ENCODE peak calls at places on chromosomes 6 and 20, in seven cellular contexts. T is mammary epithelial cell, M is GM23338, P is MM.1S, B is keratinocyte, Q is PC-3, A is A549. X is an unnamed sample.

GRCh38 chr6:10837009-10837691 is 1.2 kb downstream of the MAK start:
- DNase-seq in A (peak; percentile 43), B (no peak), P (no peak), M (peak; percentile 65), Q (peak; percentile 28), T (peak; percentile 10), X (peak; percentile 11)

GRCh38 chr20:6440087-6440799 is 317.4 kb upstream of the FERMT1 start:
- DNase-seq in M (no peak), T (no peak), B (no peak), Q (no peak), A (no peak), P (no peak), X (no peak)

GRCh38 chr6:125009578-125009977 is 47.3 kb downstream of the RNF217 start:
- DNase-seq in Q (no peak), M (no peak), A (no peak), B (no peak), T (no peak), P (no peak), X (peak; percentile 50)

GRCh38 chr20:35144694-35145093 is 2.4 kb downstream of the EDEM2 start:
- DNase-seq in A (no peak), Q (no peak), T (no peak), P (no peak), B (no peak), M (no peak), X (no peak)

GRCh38 chr20:63508072-63508768 is 9.3 kb upstream of the EEF1A2 start:
- DNase-seq in T (no peak), A (no peak), M (no peak), B (no peak), Q (no peak), P (no peak), X (no peak)

GRCh38 chr6:85015396-85015990 is 251.1 kb upstream of the TBX18 start:
- DNase-seq in B (no peak), M (peak; percentile 93), Q (peak; percentile 63), T (no peak), P (no peak), A (peak; percentile 31), X (peak; percentile 62)

GRCh38 chr20:61161649-61162210 is 90.3 kb upstream of the CDH4 start:
- DNase-seq in B (no peak), M (no peak), T (no peak), A (no peak), Q (no peak), P (peak; percentile 9), X (peak; percentile 45)

GRCh38 chr6:169993861-169994481 is 242.5 kb downstream of the ERMARD start:
- DNase-seq in B (no peak), A (no peak), P (no peak), M (no peak), Q (no peak), T (no peak), X (no peak)

GRCh38 chr20:62678553-62678952 is 30.1 kb upstream of the NTSR1 start:
- DNase-seq in M (no peak), T (no peak), B (no peak), P (no peak), Q (no peak), A (no peak), X (peak; percentile 18)

GRCh38 chr6:87832025-87832825 is 130.2 kb upstream of the AKIRIN2 start:
- DNase-seq in A (no peak), P (peak; percentile 64), T (peak; percentile 33), M (peak; percentile 50), B (no peak), Q (peak; percentile 49), X (peak; percentile 43)

GRCh38 chr6:10837692-10837996 is 695 bp downstream of the MAK start:
- DNase-seq in Q (peak; percentile 6), A (no peak), P (no peak), T (peak; percentile 7), B (no peak), M (no peak), X (no peak)

GRCh38 chr20:57760698-57761412 is 51.0 kb upstream of the PMEPA1 start:
- DNase-seq in A (no peak), Q (peak; percentile 63), T (peak; percentile 41), B (no peak), M (no peak), P (no peak), X (no peak)

GRCh38 chr6:157036245-157036681 is 259.1 kb downstream of the ARID1B start:
- DNase-seq in P (no peak), A (no peak), M (peak; percentile 54), Q (peak; percentile 9), B (no peak), T (peak; percentile 90), X (peak; percentile 52)

DNA sequence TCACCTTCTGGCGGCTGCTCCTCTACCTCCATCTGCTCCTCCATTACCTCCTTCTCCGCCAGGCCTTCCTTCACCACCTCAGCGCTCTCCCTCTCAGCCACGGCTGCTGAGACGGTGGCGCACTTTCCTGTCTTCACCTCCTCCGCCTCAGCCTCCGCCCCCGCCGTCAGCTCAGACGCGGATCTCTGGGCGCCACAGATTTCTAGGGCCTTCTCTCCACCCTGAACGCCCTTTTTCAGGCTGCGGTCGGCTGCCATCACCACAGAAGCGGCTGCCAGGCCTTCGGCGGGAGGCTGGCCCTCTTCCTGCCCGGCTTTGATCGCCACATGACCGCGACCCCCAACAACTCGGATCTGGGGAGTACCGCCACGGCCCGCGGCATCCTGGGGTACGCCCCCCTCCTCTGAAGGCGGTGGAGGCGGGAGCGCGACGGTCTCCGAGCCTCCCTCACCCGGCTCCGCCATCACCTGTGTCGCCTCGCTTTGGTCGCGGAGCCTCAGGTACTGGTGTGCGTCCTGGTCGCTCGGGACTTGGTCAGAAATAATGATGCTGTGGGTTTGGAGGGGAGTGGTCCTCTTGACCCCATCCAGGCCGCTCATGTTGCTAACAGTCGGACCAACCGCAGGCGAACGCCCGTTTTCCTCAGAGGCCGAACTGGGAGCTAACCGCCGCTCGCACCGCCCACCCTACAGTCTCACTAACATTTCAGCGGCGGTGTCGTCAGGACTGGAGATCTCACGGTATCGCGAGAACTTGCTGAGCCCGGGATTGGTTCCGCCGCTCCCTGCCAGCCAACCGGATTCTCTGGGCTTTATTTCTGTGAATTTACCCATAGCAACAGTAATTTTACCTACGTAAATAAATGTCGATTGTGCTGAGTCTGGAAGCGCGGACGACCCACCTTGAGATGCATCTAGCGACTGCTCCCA is at the start of gene TSPYL1:
- DNase-seq in Q (peak; percentile 95), P (peak; percentile 98), A (peak; percentile 79), T (peak; percentile 96), M (peak; percentile 99), B (peak; percentile 69), X (peak; percentile 95)
- TF ChIP-seq CTCF in Q (peak; percentile 21), P (peak; percentile 13), A (no peak), T (no peak), M (no peak), B (peak; percentile 10), X (no peak)

GRCh38 chr6:15898693-15899092 is 230.2 kb upstream of the MYLIP start:
- DNase-seq in B (no peak), A (no peak), Q (no peak), T (no peak), M (no peak), P (no peak), X (no peak)

GRCh38 chr6:15894973-15895858 is 232.4 kb upstream of the DTNBP1 start:
- DNase-seq in B (no peak), P (no peak), A (no peak), M (peak; percentile 74), Q (no peak), T (no peak), X (no peak)

GRCh38 chr6:15901141-15902115 is 227.5 kb upstream of the MYLIP start:
- DNase-seq in T (no peak), P (peak; percentile 40), Q (no peak), B (peak; percentile 75), A (no peak), M (no peak), X (no peak)

GRCh38 chr6:15893556-15894253 is 230.9 kb upstream of the DTNBP1 start:
- DNase-seq in B (peak; percentile 54), M (peak; percentile 92), A (no peak), Q (peak; percentile 86), P (peak; percentile 45), T (peak; percentile 35), X (no peak)

DNA sequence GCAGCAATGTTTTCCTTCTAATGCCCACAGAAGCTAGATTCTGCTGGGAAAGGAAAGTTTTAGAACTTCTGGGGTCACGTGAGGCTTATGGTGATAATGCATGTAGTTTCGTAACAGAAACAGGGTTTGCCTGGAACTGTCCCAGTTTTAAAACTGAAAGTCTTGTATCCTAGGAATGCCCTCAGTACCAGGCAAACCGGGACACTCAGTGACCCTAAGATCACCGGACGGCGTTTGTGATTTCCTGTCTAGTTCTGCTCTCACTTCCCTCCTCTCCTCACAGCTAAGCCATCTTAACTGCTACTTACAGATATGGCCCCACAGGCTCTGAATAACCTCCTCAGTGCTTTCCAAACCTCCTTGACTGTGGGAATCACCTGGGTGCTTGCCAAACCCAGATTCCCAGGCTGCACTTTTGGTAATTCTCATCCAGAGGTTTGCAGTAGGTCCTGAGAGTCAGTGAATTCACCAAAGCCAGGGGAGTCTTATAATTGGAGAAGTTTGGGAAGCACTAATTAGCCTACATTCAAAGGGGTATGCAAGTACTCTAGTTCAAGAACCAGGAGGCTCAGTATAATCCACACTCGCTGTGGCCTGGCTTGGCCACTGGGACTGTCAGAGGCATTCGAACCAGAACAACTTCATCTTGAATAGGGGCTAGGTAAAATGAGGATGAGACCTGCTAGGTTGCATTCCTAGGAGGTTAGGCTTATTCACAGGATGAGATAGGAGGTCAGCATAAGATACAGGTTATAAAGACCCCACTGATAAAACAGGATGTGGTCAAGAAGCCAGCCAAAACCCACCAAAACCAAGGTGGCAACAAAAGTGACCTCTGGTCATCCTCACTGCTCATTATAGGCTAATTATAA is 231.6 kb upstream of the MYLIP start:
- DNase-seq in B (no peak), T (peak; percentile 17), M (peak; percentile 23), A (no peak), P (no peak), Q (no peak), X (peak; percentile 79)
- H3K4me2 ChIP-seq in B (no peak overlapping the region), T (no peak overlapping the region), M (peak overlapping the region; percentile 31), A (no peak overlapping the region), P (no peak overlapping the region), Q (no peak overlapping the region), X (peak overlapping the region; percentile 46)

GRCh38 chr6:106805017-106805335 is 169.6 kb downstream of the CD24 start:
- DNase-seq in B (no peak), Q (no peak), M (no peak), A (no peak), T (no peak), P (no peak), X (no peak)
- H3K4me3 ChIP-seq in B (no peak overlapping the region), Q (no peak overlapping the region), M (no peak overlapping the region), A (no peak overlapping the region), T (no peak overlapping the region), P (no peak overlapping the region), X (no peak overlapping the region)

GRCh38 chr6:80543598-80544181 is 437.2 kb downstream of the BCKDHB start:
- DNase-seq in P (no peak), T (peak; percentile 48), A (no peak), B (no peak), Q (peak; percentile 49), M (peak; percentile 28), X (peak; percentile 39)
- TF ChIP-seq CTCF in P (no peak), T (no peak), A (no peak), B (no peak), Q (no peak), M (peak; percentile 34), X (peak; percentile 3)

GRCh38 chr6:159108438-159108985 is 60.7 kb upstream of the FNDC1 start:
- DNase-seq in B (no peak), P (no peak), A (no peak), Q (no peak), M (no peak), T (no peak), X (peak; percentile 14)
- H3K4me2 ChIP-seq in B (no peak overlapping the region), P (no peak overlapping the region), A (no peak overlapping the region), Q (no peak overlapping the region), M (no peak overlapping the region), T (no peak overlapping the region), X (no peak overlapping the region)